ENCODE peak calls at places on chromosome 18, in seven cellular contexts. One of them, this sample, is unnamed.
A peak's percentile ranks its signal among the peaks of the same experiment; 100 is the strongest.

GRCh38 chr18:57275111-57275510 is 77.2 kb upstream of the ST8SIA3 start:
- DNase-seq in cardiac fibroblast: no peak
- DNase-seq in SK-N-MC: no peak
- DNase-seq in T-helper 22 cell: no peak
- DNase-seq in HS-5: no peak
- DNase-seq in Calu3: no peak
- DNase-seq in 8988T: no peak
- DNase-seq in this sample: no peak

GRCh38 chr18:59460060-59460395 is 101.0 kb upstream of the LMAN1 start:
- DNase-seq in HS-5: no peak
- DNase-seq in Calu3: no peak
- DNase-seq in 8988T: no peak
- DNase-seq in SK-N-MC: no peak
- DNase-seq in cardiac fibroblast: peak; percentile 47
- DNase-seq in T-helper 22 cell: no peak
- DNase-seq in this sample: no peak

GRCh38 chr18:42038936-42039335 is 83.9 kb downstream of the PIK3C3 start:
- DNase-seq in 8988T: peak; percentile 7
- DNase-seq in cardiac fibroblast: peak; percentile 89
- DNase-seq in HS-5: peak; percentile 33
- DNase-seq in Calu3: no peak
- DNase-seq in SK-N-MC: no peak
- DNase-seq in T-helper 22 cell: no peak
- DNase-seq in this sample: no peak

GRCh38 chr18:79570266-79571201 is 109.1 kb upstream of the CTDP1 start:
- DNase-seq in 8988T: no peak
- DNase-seq in HS-5: no peak
- DNase-seq in Calu3: no peak
- DNase-seq in SK-N-MC: peak; percentile 3
- DNase-seq in T-helper 22 cell: no peak
- DNase-seq in cardiac fibroblast: peak; percentile 26
- DNase-seq in this sample: no peak

GRCh38 chr18:78786776-78787175 is 192.8 kb upstream of the SALL3 start:
- DNase-seq in SK-N-MC: no peak
- DNase-seq in Calu3: no peak
- DNase-seq in cardiac fibroblast: no peak
- DNase-seq in T-helper 22 cell: no peak
- DNase-seq in 8988T: no peak
- DNase-seq in HS-5: no peak
- DNase-seq in this sample: no peak

GRCh38 chr18:10461989-10462388 is 7.6 kb downstream of the APCDD1 start:
- DNase-seq in HS-5: no peak
- DNase-seq in cardiac fibroblast: no peak
- DNase-seq in 8988T: no peak
- DNase-seq in T-helper 22 cell: no peak
- DNase-seq in Calu3: no peak
- DNase-seq in SK-N-MC: peak; percentile 99
- DNase-seq in this sample: no peak

GRCh38 chr18:56368066-56368465 is 270.3 kb downstream of the TXNL1 start:
- DNase-seq in Calu3: no peak
- DNase-seq in 8988T: no peak
- DNase-seq in T-helper 22 cell: no peak
- DNase-seq in SK-N-MC: no peak
- DNase-seq in HS-5: no peak
- DNase-seq in cardiac fibroblast: no peak
- DNase-seq in this sample: no peak

GRCh38 chr18:5464241-5464640 is 79.6 kb downstream of the EPB41L3 start:
- DNase-seq in 8988T: no peak
- DNase-seq in Calu3: no peak
- DNase-seq in T-helper 22 cell: no peak
- DNase-seq in SK-N-MC: no peak
- DNase-seq in HS-5: no peak
- DNase-seq in cardiac fibroblast: no peak
- DNase-seq in this sample: no peak

GRCh38 chr18:28158083-28158581 is 18.8 kb downstream of the CDH2 start:
- DNase-seq in 8988T: no peak
- DNase-seq in T-helper 22 cell: no peak
- DNase-seq in HS-5: no peak
- DNase-seq in SK-N-MC: no peak
- DNase-seq in cardiac fibroblast: peak; percentile 87
- DNase-seq in Calu3: no peak
- DNase-seq in this sample: no peak

GRCh38 chr18:75161629-75162028 is 47.3 kb downstream of the PTGR3 start:
- DNase-seq in cardiac fibroblast: peak; percentile 5
- DNase-seq in Calu3: peak; percentile 74
- DNase-seq in 8988T: peak; percentile 18
- DNase-seq in T-helper 22 cell: no peak
- DNase-seq in HS-5: peak; percentile 4
- DNase-seq in SK-N-MC: no peak
- DNase-seq in this sample: peak; percentile 12

GRCh38 chr18:12238861-12239260 is 15.3 kb upstream of the CIDEA start:
- DNase-seq in SK-N-MC: no peak
- DNase-seq in 8988T: no peak
- DNase-seq in Calu3: no peak
- DNase-seq in T-helper 22 cell: no peak
- DNase-seq in HS-5: no peak
- DNase-seq in cardiac fibroblast: peak; percentile 24
- DNase-seq in this sample: no peak

GRCh38 chr18:40904295-40904694 is 1050.7 kb upstream of the PIK3C3 start:
- DNase-seq in T-helper 22 cell: no peak
- DNase-seq in 8988T: no peak
- DNase-seq in cardiac fibroblast: no peak
- DNase-seq in SK-N-MC: no peak
- DNase-seq in Calu3: no peak
- DNase-seq in HS-5: no peak
- DNase-seq in this sample: no peak

GRCh38 chr18:11147371-11147860 is 2.0 kb downstream of the PIEZO2 start:
- DNase-seq in cardiac fibroblast: peak; percentile 12
- DNase-seq in Calu3: no peak
- DNase-seq in SK-N-MC: no peak
- DNase-seq in T-helper 22 cell: no peak
- DNase-seq in 8988T: no peak
- DNase-seq in HS-5: no peak
- DNase-seq in this sample: no peak

GRCh38 chr18:8705280-8705940 is at the start of gene MTCL1:
- DNase-seq in Calu3: peak; percentile 59
- DNase-seq in HS-5: no peak
- DNase-seq in T-helper 22 cell: no peak
- DNase-seq in 8988T: peak; percentile 88
- DNase-seq in cardiac fibroblast: peak; percentile 67
- DNase-seq in SK-N-MC: no peak
- DNase-seq in this sample: peak; percentile 80

This sample was measured in OCI-LY7.